ENCODE peak calls at places on chromosomes 3 and 15, in seven cellular contexts. C, Y, V, S, E, L and Q are unnamed samples.

GRCh38 chr3:126438746-126439145 is 36.9 kb downstream of the ZXDC start:
- DNase-seq in V (no peak), E (no peak), Y (no peak), C (no peak), S (no peak), L (no peak), Q (no peak)

GRCh38 chr3:189365609-189366564 is 194.1 kb downstream of the TPRG1 start:
- DNase-seq in V (no peak), S (peak; percentile 20), E (no peak), C (no peak), L (peak; percentile 32), Y (no peak), Q (peak; percentile 55)

GRCh38 chr3:194265505-194265892 is 85.6 kb downstream of the CPN2 start:
- DNase-seq in Y (peak; percentile 71), L (peak; percentile 99), E (peak; percentile 96), V (peak; percentile 94), S (peak; percentile 99), C (no peak), Q (peak; percentile 95)

GRCh38 chr3:113304102-113304501 is 92.7 kb downstream of the BOC start:
- DNase-seq in E (no peak), L (no peak), S (no peak), Y (no peak), V (no peak), C (no peak), Q (no peak)

GRCh38 chr15:83170474-83171165 is 37.0 kb downstream of the HDGFL3 start:
- DNase-seq in E (peak; percentile 25), C (no peak), Y (no peak), L (peak; percentile 72), S (peak; percentile 7), V (no peak), Q (peak; percentile 24)

GRCh38 chr3:62567097-62568021 is 194.0 kb upstream of the FEZF2 start:
- DNase-seq in E (peak; percentile 91), S (peak; percentile 88), L (peak; percentile 86), V (peak; percentile 8), Y (no peak), C (no peak), Q (peak; percentile 90)

GRCh38 chr3:16741103-16741758 is 136.0 kb upstream of the DAZL start:
- DNase-seq in Y (no peak), E (peak; percentile 100), S (peak; percentile 87), L (peak; percentile 96), V (no peak), C (peak; percentile 35), Q (peak; percentile 94)

GRCh38 chr15:95620934-95621579 is 709.4 kb upstream of the NR2F2 start:
- DNase-seq in S (peak; percentile 72), C (peak; percentile 45), E (peak; percentile 65), Y (no peak), V (no peak), L (peak; percentile 10), Q (peak; percentile 62)

GRCh38 chr15:91420689-91421088 is 320.6 kb downstream of the SV2B start:
- DNase-seq in E (no peak), Y (no peak), V (no peak), C (no peak), L (no peak), S (no peak), Q (no peak)

GRCh38 chr15:31353931-31354330 is 27.3 kb downstream of the KLF13 start:
- DNase-seq in L (peak; percentile 14), V (peak; percentile 70), C (no peak), E (no peak), Y (peak; percentile 63), S (no peak), Q (peak; percentile 53)

GRCh38 chr15:48798319-48798718 is 12.6 kb downstream of the CEP152 start:
- DNase-seq in S (no peak), V (no peak), C (no peak), Y (no peak), E (no peak), L (no peak), Q (no peak)

GRCh38 chr3:63279442-63279841 is 1.3 kb downstream of the SYNPR start:
- DNase-seq in V (no peak), C (no peak), S (no peak), Y (no peak), L (no peak), E (no peak), Q (no peak)

GRCh38 chr15:56052389-56053045 is 59.1 kb upstream of the NEDD4 start:
- DNase-seq in E (peak; percentile 62), Y (no peak), L (peak; percentile 53), V (no peak), S (peak; percentile 73), C (peak; percentile 50), Q (peak; percentile 71)

GRCh38 chr15:59501531-59502113 is 63.6 kb downstream of the FAM81A start:
- DNase-seq in Y (no peak), S (peak; percentile 71), L (peak; percentile 55), C (peak; percentile 76), E (peak; percentile 72), V (no peak), Q (peak; percentile 29)

GRCh38 chr3:13025090-13025489 is 48.1 kb downstream of the IQSEC1 start:
- DNase-seq in L (peak; percentile 76), S (peak; percentile 44), E (peak; percentile 72), V (no peak), C (no peak), Y (no peak), Q (peak; percentile 57)

GRCh38 chr15:60534051-60534450 is 55.1 kb upstream of the ICE2 start:
- DNase-seq in V (no peak), S (no peak), L (no peak), E (no peak), Y (no peak), C (no peak), Q (no peak)

GRCh38 chr3:159798951-159799350 is 189.7 kb upstream of the IL12A start:
- DNase-seq in C (no peak), S (peak; percentile 71), Y (no peak), E (no peak), L (peak; percentile 96), V (no peak), Q (peak; percentile 85)

GRCh38 chr3:45110185-45110833 is 35.9 kb downstream of the CDCP1 start:
- DNase-seq in L (no peak), S (peak; percentile 21), E (no peak), Y (no peak), V (no peak), C (peak; percentile 55), Q (no peak)

GRCh38 chr3:72192572-72192971 is 407.6 kb upstream of the PROK2 start:
- DNase-seq in E (peak; percentile 42), V (no peak), C (no peak), Y (no peak), S (no peak), L (no peak), Q (no peak)

GRCh38 chr15:76994971-76995945 is at the start of gene PSTPIP1:
- DNase-seq in E (no peak), Y (peak; percentile 52), V (no peak), S (no peak), L (no peak), C (peak; percentile 81), Q (peak; percentile 15)

GRCh38 chr3:154151969-154152368 is 30.8 kb downstream of the ARHGEF26 start:
- DNase-seq in V (no peak), L (peak; percentile 97), E (peak; percentile 50), S (peak; percentile 81), C (no peak), Y (no peak), Q (peak; percentile 82)

GRCh38 chr3:27607370-27607769 is 114.8 kb downstream of the EOMES start:
- DNase-seq in L (peak; percentile 45), Y (no peak), E (peak; percentile 58), V (no peak), C (no peak), S (peak; percentile 34), Q (peak; percentile 55)

GRCh38 chr3:27903447-27903846 is 181.3 kb upstream of the EOMES start:
- DNase-seq in Y (no peak), S (no peak), V (no peak), L (no peak), E (no peak), C (no peak), Q (no peak)

GRCh38 chr3:12286927-12287726 is 1.7 kb upstream of the PPARG start:
- DNase-seq in S (no peak), L (no peak), C (no peak), V (peak; percentile 36), E (no peak), Y (no peak), Q (no peak)

GRCh38 chr15:63450884-63451225 is 53.5 kb upstream of the USP3 start:
- DNase-seq in V (no peak), C (no peak), Y (no peak), S (no peak), E (no peak), L (no peak), Q (no peak)

GRCh38 chr15:52259503-52259902 is 36.1 kb downstream of the MYO5C start:
- DNase-seq in E (no peak), Y (no peak), C (no peak), V (no peak), S (no peak), L (no peak), Q (no peak)

GRCh38 chr15:74808840-74809229 is 3.8 kb upstream of the LMAN1L start:
- DNase-seq in V (no peak), E (no peak), C (no peak), S (no peak), L (no peak), Y (no peak), Q (no peak)
- H3K4me3 ChIP-seq in V (no peak overlapping the region), E (no peak overlapping the region), C (no peak overlapping the region), S (no peak overlapping the region), L (no peak overlapping the region), Y (no peak overlapping the region), Q (no peak overlapping the region)

GRCh38 chr15:44545934-44546802 is 9.2 kb downstream of the EIF3J start:
- DNase-seq in E (peak; percentile 47), V (peak; percentile 18), L (peak; percentile 36), Y (no peak), S (peak; percentile 29), C (peak; percentile 78), Q (peak; percentile 52)
- TF ChIP-seq CTCF in E (peak; percentile 46), V (no peak), L (peak; percentile 41), Y (no peak), S (peak; percentile 41), C (peak; percentile 17), Q (peak; percentile 44)

GRCh38 chr15:68782589-68783161 is 38.0 kb downstream of the ANP32A start:
- DNase-seq in E (no peak), S (no peak), Y (no peak), V (no peak), L (no peak), C (no peak), Q (no peak)

GRCh38 chr15:68784206-68784605 is 36.5 kb downstream of the ANP32A start:
- DNase-seq in Y (no peak), L (no peak), C (no peak), E (no peak), S (no peak), V (no peak), Q (no peak)

GRCh38 chr15:68781209-68781608 is 39.5 kb downstream of the ANP32A start:
- DNase-seq in L (no peak), S (no peak), Y (no peak), V (no peak), C (no peak), E (no peak), Q (no peak)

GRCh38 chr15:68783226-68784054 is 37.3 kb downstream of the ANP32A start:
- DNase-seq in C (peak; percentile 60), V (no peak), E (no peak), L (no peak), Y (peak; percentile 83), S (peak; percentile 18), Q (no peak)

GRCh38 chr15:68781766-68782588 is 38.7 kb downstream of the ANP32A start:
- DNase-seq in V (peak; percentile 85), L (no peak), Y (no peak), S (no peak), E (no peak), C (no peak), Q (no peak)
- H3K4me3 ChIP-seq in V (no peak overlapping the region), L (no peak overlapping the region), Y (no peak overlapping the region), S (no peak overlapping the region), E (no peak overlapping the region), C (no peak overlapping the region), Q (no peak overlapping the region)

GRCh38 chr3:32340639-32341365 is 50.9 kb upstream of the CMTM7 start:
- DNase-seq in C (peak; percentile 17), V (no peak), E (no peak), Y (no peak), S (peak; percentile 14), L (no peak), Q (no peak)
- TF ChIP-seq CTCF in C (no peak), V (no peak), E (no peak), Y (no peak), S (peak; percentile 22), L (no peak), Q (no peak)